ENCODE peak calls at places on chromosomes 6 and 20, in seven cellular contexts. One of them, this sample, is unnamed.

GRCh38 chr6:34457747-34458462 is 8.0 kb upstream of the PACSIN1 start:
- DNase-seq in activated B cell treated with CpG ODN at 0.5 μM for 24 hours: no peak
- DNase-seq in AG04450: no peak
- DNase-seq in dorsolateral prefrontal cortex: no peak
- DNase-seq in fibroblast of mammary gland: no peak
- DNase-seq in fibroblast of lung: no peak
- DNase-seq in testis: no peak
- DNase-seq in this sample: no peak

GRCh38 chr6:92777146-92777740 is 642.1 kb downstream of the EPHA7 start:
- DNase-seq in fibroblast of lung: peak; percentile 68
- DNase-seq in AG04450: no peak
- DNase-seq in fibroblast of mammary gland: peak; percentile 0
- DNase-seq in activated B cell treated with CpG ODN at 0.5 μM for 24 hours: no peak
- DNase-seq in testis: no peak
- DNase-seq in dorsolateral prefrontal cortex: no peak
- DNase-seq in this sample: no peak

GRCh38 chr20:32582659-32583580 is 2.2 kb downstream of the NOL4L start:
- DNase-seq in AG04450: no peak
- DNase-seq in dorsolateral prefrontal cortex: no peak
- DNase-seq in fibroblast of lung: no peak
- DNase-seq in fibroblast of mammary gland: no peak
- DNase-seq in activated B cell treated with CpG ODN at 0.5 μM for 24 hours: peak; percentile 34
- DNase-seq in testis: peak; percentile 37
- DNase-seq in this sample: no peak

GRCh38 chr6:46893648-46894047 is 28.1 kb downstream of the ADGRF5 start:
- DNase-seq in fibroblast of mammary gland: no peak
- DNase-seq in testis: no peak
- DNase-seq in dorsolateral prefrontal cortex: no peak
- DNase-seq in fibroblast of lung: no peak
- DNase-seq in activated B cell treated with CpG ODN at 0.5 μM for 24 hours: no peak
- DNase-seq in AG04450: no peak
- DNase-seq in this sample: no peak

GRCh38 chr6:82775989-82776388 is 289.7 kb downstream of the UBE3D start:
- DNase-seq in fibroblast of lung: no peak
- DNase-seq in activated B cell treated with CpG ODN at 0.5 μM for 24 hours: no peak
- DNase-seq in dorsolateral prefrontal cortex: no peak
- DNase-seq in fibroblast of mammary gland: no peak
- DNase-seq in AG04450: no peak
- DNase-seq in testis: no peak
- DNase-seq in this sample: peak; percentile 6

GRCh38 chr6:133202610-133203343 is 38.4 kb upstream of the EYA4 start:
- DNase-seq in AG04450: peak; percentile 46
- DNase-seq in activated B cell treated with CpG ODN at 0.5 μM for 24 hours: no peak
- DNase-seq in fibroblast of lung: no peak
- DNase-seq in fibroblast of mammary gland: peak; percentile 64
- DNase-seq in dorsolateral prefrontal cortex: no peak
- DNase-seq in testis: no peak
- DNase-seq in this sample: no peak

GRCh38 chr6:109901976-109902375 is 76.1 kb upstream of the GPR6 start:
- DNase-seq in fibroblast of mammary gland: no peak
- DNase-seq in activated B cell treated with CpG ODN at 0.5 μM for 24 hours: no peak
- DNase-seq in AG04450: no peak
- DNase-seq in dorsolateral prefrontal cortex: no peak
- DNase-seq in fibroblast of lung: no peak
- DNase-seq in testis: no peak
- DNase-seq in this sample: no peak

GRCh38 chr20:31822421-31823330 is 3.5 kb downstream of the MYLK2 start:
- DNase-seq in fibroblast of lung: peak; percentile 62
- DNase-seq in dorsolateral prefrontal cortex: peak; percentile 66
- DNase-seq in fibroblast of mammary gland: peak; percentile 48
- DNase-seq in activated B cell treated with CpG ODN at 0.5 μM for 24 hours: peak; percentile 79
- DNase-seq in testis: peak; percentile 85
- DNase-seq in AG04450: no peak
- DNase-seq in this sample: peak; percentile 51

GRCh38 chr6:100460650-100461204 is 4.0 kb downstream of the SIM1 start:
- DNase-seq in activated B cell treated with CpG ODN at 0.5 μM for 24 hours: no peak
- DNase-seq in dorsolateral prefrontal cortex: no peak
- DNase-seq in fibroblast of lung: no peak
- DNase-seq in AG04450: no peak
- DNase-seq in testis: no peak
- DNase-seq in fibroblast of mammary gland: no peak
- DNase-seq in this sample: no peak

GRCh38 chr20:61297981-61298380 is 45.9 kb downstream of the CDH4 start:
- DNase-seq in fibroblast of lung: peak; percentile 75
- DNase-seq in AG04450: no peak
- DNase-seq in dorsolateral prefrontal cortex: no peak
- DNase-seq in testis: no peak
- DNase-seq in fibroblast of mammary gland: peak; percentile 87
- DNase-seq in activated B cell treated with CpG ODN at 0.5 μM for 24 hours: no peak
- DNase-seq in this sample: no peak

GRCh38 chr6:31607317-31607716 is 7.7 kb upstream of the AIF1 start:
- DNase-seq in dorsolateral prefrontal cortex: no peak
- DNase-seq in fibroblast of mammary gland: no peak
- DNase-seq in AG04450: no peak
- DNase-seq in fibroblast of lung: no peak
- DNase-seq in testis: no peak
- DNase-seq in activated B cell treated with CpG ODN at 0.5 μM for 24 hours: no peak
- DNase-seq in this sample: no peak

GRCh38 chr6:161342039-161342438 is 68.2 kb upstream of the AGPAT4 start:
- DNase-seq in activated B cell treated with CpG ODN at 0.5 μM for 24 hours: no peak
- DNase-seq in fibroblast of mammary gland: no peak
- DNase-seq in fibroblast of lung: no peak
- DNase-seq in testis: no peak
- DNase-seq in AG04450: no peak
- DNase-seq in dorsolateral prefrontal cortex: no peak
- DNase-seq in this sample: no peak

DNA sequence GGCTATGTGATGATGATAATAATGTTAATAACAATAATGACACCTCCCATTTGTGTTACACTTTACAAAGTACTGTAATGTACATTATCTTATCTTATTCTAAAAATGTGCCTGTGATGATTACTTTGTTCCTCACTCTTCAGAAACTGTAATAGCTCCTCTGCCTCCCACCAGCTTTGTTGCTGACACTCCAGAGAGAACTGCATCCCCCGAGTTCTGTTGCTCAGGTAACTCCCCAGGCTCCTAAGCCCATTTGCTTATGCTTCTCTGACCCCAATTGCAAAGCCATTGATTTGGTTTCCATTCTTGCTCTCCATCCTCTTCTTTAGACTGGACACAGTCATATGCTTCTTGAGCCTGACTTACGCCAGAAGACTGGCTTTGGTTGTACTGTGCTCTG is 319.7 kb downstream of the EPM2A start:
- DNase-seq in fibroblast of mammary gland: no peak
- DNase-seq in dorsolateral prefrontal cortex: no peak
- DNase-seq in AG04450: no peak
- DNase-seq in activated B cell treated with CpG ODN at 0.5 μM for 24 hours: no peak
- DNase-seq in testis: no peak
- DNase-seq in fibroblast of lung: no peak
- DNase-seq in this sample: no peak
- TF ChIP-seq CTCF in fibroblast of mammary gland: no peak
- TF ChIP-seq CTCF in dorsolateral prefrontal cortex: no peak
- TF ChIP-seq CTCF in AG04450: no peak
- TF ChIP-seq CTCF in activated B cell treated with CpG ODN at 0.5 μM for 24 hours: no peak
- TF ChIP-seq CTCF in testis: no peak
- TF ChIP-seq CTCF in fibroblast of lung: no peak
- TF ChIP-seq CTCF in this sample: no peak

GRCh38 chr20:6269163-6269873 is 146.5 kb upstream of the FERMT1 start:
- DNase-seq in fibroblast of lung: no peak
- DNase-seq in fibroblast of mammary gland: no peak
- DNase-seq in dorsolateral prefrontal cortex: no peak
- DNase-seq in testis: no peak
- DNase-seq in activated B cell treated with CpG ODN at 0.5 μM for 24 hours: no peak
- DNase-seq in AG04450: no peak
- DNase-seq in this sample: no peak

GRCh38 chr20:6265204-6265904 is 142.5 kb upstream of the FERMT1 start:
- DNase-seq in testis: no peak
- DNase-seq in AG04450: peak; percentile 38
- DNase-seq in fibroblast of mammary gland: peak; percentile 60
- DNase-seq in activated B cell treated with CpG ODN at 0.5 μM for 24 hours: no peak
- DNase-seq in fibroblast of lung: peak; percentile 89
- DNase-seq in dorsolateral prefrontal cortex: no peak
- DNase-seq in this sample: no peak
- TF ChIP-seq CTCF in testis: no peak
- TF ChIP-seq CTCF in AG04450: peak; percentile 60
- TF ChIP-seq CTCF in fibroblast of mammary gland: peak; percentile 39
- TF ChIP-seq CTCF in activated B cell treated with CpG ODN at 0.5 μM for 24 hours: no peak
- TF ChIP-seq CTCF in fibroblast of lung: peak; percentile 52
- TF ChIP-seq CTCF in dorsolateral prefrontal cortex: peak; percentile 72
- TF ChIP-seq CTCF in this sample: peak; percentile 28

DNA sequence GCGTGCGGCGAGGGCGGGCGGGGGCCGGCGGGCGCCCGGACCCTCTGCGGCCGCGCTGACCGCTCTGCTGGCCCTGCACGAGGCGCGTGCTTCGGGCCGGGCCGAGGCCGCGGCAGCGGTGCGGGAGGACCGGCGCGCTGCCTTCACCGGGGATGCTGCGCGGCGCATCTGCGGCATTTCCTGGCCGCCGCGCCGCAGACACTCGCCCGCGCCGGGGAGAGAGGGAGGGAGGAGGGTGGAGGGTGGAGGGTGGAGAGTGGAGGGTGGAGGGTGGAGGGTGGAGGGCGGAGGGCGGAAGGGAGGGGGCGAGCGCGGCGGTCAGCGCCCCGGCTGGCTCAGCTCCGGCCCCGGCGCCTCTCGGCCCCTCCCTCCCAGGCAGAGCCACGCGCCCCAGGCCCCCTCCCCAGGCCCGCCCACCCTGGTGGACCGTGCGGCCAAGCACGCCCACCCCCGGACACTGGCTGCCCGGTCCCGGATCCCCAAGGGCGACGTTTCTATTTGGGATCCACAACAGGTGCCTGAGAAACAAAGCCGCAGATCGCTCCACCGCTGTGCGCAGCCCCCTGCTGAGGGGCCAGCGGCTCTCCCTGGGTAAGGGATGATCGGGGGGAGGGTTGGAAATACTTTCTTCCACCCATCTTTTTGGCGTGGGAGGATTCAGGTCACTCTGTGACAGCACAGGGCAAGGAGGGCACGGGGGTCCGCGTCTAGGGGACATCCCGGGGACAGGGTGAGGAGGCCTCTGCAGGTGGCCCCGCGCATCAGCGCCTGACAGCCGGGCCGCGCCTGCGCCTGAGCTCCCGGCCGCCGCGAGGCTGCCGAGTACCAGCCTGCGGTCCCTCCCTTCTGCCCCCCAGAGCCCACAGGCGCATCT is 111.2 kb upstream of the BEND6 start:
- DNase-seq in AG04450: no peak
- DNase-seq in testis: peak; percentile 67
- DNase-seq in fibroblast of lung: peak; percentile 80
- DNase-seq in fibroblast of mammary gland: peak; percentile 69
- DNase-seq in dorsolateral prefrontal cortex: peak; percentile 84
- DNase-seq in activated B cell treated with CpG ODN at 0.5 μM for 24 hours: peak; percentile 30
- DNase-seq in this sample: peak; percentile 96
- TF ChIP-seq CTCF in AG04450: peak; percentile 61
- TF ChIP-seq CTCF in testis: no peak
- TF ChIP-seq CTCF in fibroblast of lung: peak; percentile 52
- TF ChIP-seq CTCF in fibroblast of mammary gland: no peak
- TF ChIP-seq CTCF in dorsolateral prefrontal cortex: no peak
- TF ChIP-seq CTCF in activated B cell treated with CpG ODN at 0.5 μM for 24 hours: no peak
- TF ChIP-seq CTCF in this sample: peak; percentile 71

GRCh38 chr6:74870403-74870802 is 335.4 kb downstream of the COL12A1 start:
- DNase-seq in fibroblast of lung: no peak
- DNase-seq in testis: no peak
- DNase-seq in activated B cell treated with CpG ODN at 0.5 μM for 24 hours: no peak
- DNase-seq in dorsolateral prefrontal cortex: no peak
- DNase-seq in AG04450: no peak
- DNase-seq in fibroblast of mammary gland: peak; percentile 18
- DNase-seq in this sample: no peak
- TF ChIP-seq CTCF in fibroblast of lung: no peak
- TF ChIP-seq CTCF in testis: no peak
- TF ChIP-seq CTCF in activated B cell treated with CpG ODN at 0.5 μM for 24 hours: no peak
- TF ChIP-seq CTCF in dorsolateral prefrontal cortex: no peak
- TF ChIP-seq CTCF in AG04450: no peak
- TF ChIP-seq CTCF in fibroblast of mammary gland: peak; percentile 19
- TF ChIP-seq CTCF in this sample: no peak

DNA sequence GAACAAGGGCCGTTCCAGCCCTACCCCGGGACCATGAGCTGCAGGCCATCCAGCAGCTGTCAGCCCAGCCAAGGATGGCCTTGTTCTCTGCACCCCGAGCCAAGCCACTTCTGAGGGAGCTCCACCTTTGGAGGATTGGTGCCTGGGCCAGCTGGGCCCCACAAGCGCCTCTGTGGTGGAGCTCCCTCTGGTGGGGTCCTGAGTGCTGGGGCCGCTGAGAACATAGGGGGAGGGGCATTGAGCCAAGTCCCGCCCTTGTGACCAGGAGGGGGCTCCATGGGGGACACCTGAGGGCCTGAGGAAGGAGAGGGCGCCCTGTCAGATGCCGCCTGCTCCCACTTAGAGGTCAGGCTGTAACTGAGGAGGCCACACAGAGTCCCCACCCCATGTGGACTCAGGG is 43.2 kb downstream of the YTHDF1 start:
- DNase-seq in testis: no peak
- DNase-seq in fibroblast of lung: no peak
- DNase-seq in activated B cell treated with CpG ODN at 0.5 μM for 24 hours: no peak
- DNase-seq in AG04450: no peak
- DNase-seq in dorsolateral prefrontal cortex: no peak
- DNase-seq in fibroblast of mammary gland: no peak
- DNase-seq in this sample: no peak
- TF ChIP-seq CTCF in testis: no peak
- TF ChIP-seq CTCF in fibroblast of lung: no peak
- TF ChIP-seq CTCF in activated B cell treated with CpG ODN at 0.5 μM for 24 hours: no peak
- TF ChIP-seq CTCF in AG04450: peak; percentile 11
- TF ChIP-seq CTCF in dorsolateral prefrontal cortex: no peak
- TF ChIP-seq CTCF in fibroblast of mammary gland: no peak
- TF ChIP-seq CTCF in this sample: peak; percentile 42

This sample was measured in GM06990.